ENCODE peak calls at places on chromosomes 7 and 10, in four cellular contexts. Q, N, Z and L are unnamed samples.

GRCh38 chr10:93462881-93463280 is 19.3 kb downstream of the MYOF start:
- DNase-seq in Q (no peak), N (no peak), Z (no peak), L (no peak)

GRCh38 chr7:158128572-158128971 is 459.1 kb downstream of the PTPRN2 start:
- DNase-seq in Q (no peak), N (no peak), Z (no peak), L (no peak)

GRCh38 chr7:30382607-30383006 is 96.0 kb downstream of the NOD1 start:
- DNase-seq in Q (no peak), N (no peak), Z (no peak), L (no peak)

GRCh38 chr10:24428410-24428782 is 219.5 kb downstream of the KIAA1217 start:
- DNase-seq in Q (no peak), N (no peak), Z (no peak), L (no peak)

GRCh38 chr7:23247101-23247601 is 576 bp downstream of the GPNMB start:
- DNase-seq in Q (no peak), N (no peak), Z (no peak), L (no peak)

GRCh38 chr7:149826344-149827088 is 11.7 kb upstream of the ZNF862 start:
- DNase-seq in Q (no peak), N (peak), Z (no peak), L (no peak)

GRCh38 chr7:152910545-152911013 is 151.0 kb downstream of the ACTR3B start:
- DNase-seq in Q (no peak), N (no peak), Z (peak), L (no peak)

GRCh38 chr10:63236113-63236935 is 103.2 kb downstream of the NRBF2 start:
- DNase-seq in Q (no peak), N (no peak), Z (peak), L (peak)

GRCh38 chr7:116075351-116076145 is 45.0 kb upstream of the TFEC start:
- DNase-seq in Q (no peak), N (no peak), Z (no peak), L (no peak)

GRCh38 chr10:32161586-32161985 is 105.4 kb upstream of the KIF5B start:
- DNase-seq in Q (no peak), N (no peak), Z (no peak), L (no peak)

GRCh38 chr7:69781412-69781846 is 183.2 kb downstream of the AUTS2 start:
- DNase-seq in Q (no peak), N (no peak), Z (no peak), L (peak)

GRCh38 chr10:108362306-108362705 is 1197.8 kb upstream of the SORCS1 start:
- DNase-seq in Q (no peak), N (no peak), Z (no peak), L (no peak)

GRCh38 chr10:108363566-108363965 is 1199.1 kb upstream of the SORCS1 start:
- DNase-seq in Q (no peak), N (no peak), Z (no peak), L (no peak)

GRCh38 chr10:108362956-108363355 is 1198.5 kb upstream of the SORCS1 start:
- DNase-seq in Q (no peak), N (no peak), Z (no peak), L (no peak)

GRCh38 chr10:108360187-108360586 is 1195.7 kb upstream of the SORCS1 start:
- DNase-seq in Q (no peak), N (no peak), Z (no peak), L (no peak)

DNA sequence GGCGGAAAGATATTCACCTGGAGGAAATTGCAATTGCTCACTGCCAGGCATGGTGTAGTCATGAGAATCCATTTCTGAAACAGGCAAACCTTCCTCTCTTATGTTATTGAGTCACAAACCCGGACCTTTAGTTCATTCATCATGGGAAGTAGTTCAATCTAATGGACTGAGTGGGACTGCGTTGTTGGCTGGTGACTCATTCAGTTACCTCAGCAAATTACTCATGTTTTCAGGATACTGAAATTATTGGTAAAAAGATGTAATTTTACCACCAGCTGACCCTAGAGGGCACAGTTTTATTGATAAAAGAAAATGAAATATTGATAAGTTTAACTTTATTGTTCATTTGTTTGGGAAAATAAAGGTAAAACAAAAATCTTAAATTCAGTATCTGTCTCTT is 1194.4 kb upstream of the SORCS1 start:
- DNase-seq in Q (no peak), N (peak), Z (peak), L (no peak)
- TF ChIP-seq JUND in Q (no peak), N (peak), Z (no peak), L (no peak)

DNA sequence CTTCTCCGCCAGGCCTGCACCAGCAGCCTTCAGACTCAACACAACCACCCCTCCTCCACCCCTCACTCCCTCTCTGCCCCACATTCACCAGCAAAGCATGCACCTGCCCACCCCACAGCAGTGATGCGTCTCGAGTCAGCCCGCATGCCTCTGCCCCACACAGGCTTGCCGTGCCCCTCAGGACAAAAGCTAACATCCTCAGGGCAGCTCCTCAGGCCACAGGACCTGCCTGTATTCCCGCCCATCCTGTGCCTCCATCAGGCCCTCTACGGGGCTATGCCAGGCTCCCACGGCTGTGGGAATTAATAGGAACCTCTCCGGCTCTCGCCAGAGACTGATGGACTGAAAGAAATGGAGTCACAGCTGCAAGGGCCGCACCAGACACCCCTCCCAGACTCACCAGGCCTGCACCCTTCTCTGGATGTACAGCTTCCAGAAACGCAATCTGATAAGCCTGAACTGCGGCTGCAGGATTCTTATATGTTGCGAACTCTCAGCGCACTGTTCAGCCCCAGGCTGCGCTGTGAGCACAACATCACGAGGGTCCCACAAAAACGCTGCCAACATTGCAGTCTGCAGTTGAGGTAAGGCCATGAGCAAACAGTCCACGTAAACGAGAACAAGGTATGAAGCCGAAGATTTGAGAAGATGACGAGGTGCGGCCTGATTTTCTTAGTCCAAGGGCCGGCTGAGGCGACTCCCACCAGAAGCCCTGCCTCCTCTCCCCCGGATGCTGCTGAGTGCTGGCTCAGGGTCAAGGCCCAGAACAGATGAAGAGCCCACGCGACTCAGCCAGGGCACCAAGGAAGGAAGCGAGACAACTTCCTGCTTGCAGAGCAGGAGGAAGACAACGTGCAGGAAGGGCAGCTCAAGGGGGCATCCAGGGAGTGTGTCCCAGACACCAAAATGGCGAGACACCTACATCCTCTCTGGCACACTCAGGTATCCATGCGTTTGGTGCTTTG is 99.8 kb downstream of the CYTH3 start:
- DNase-seq in Q (no peak), N (peak), Z (no peak), L (no peak)
- TF ChIP-seq JUND in Q (no peak), N (no peak), Z (no peak), L (no peak)

GRCh38 chr10:103069453-103070331 is 123.4 kb downstream of the NT5C2 start:
- DNase-seq in Q (peak), N (peak), Z (peak), L (peak)
- TF ChIP-seq JUND in Q (no peak), N (no peak), Z (no peak), L (no peak)

GRCh38 chr7:32936686-32937085 is 20.6 kb upstream of the FKBP9 start:
- DNase-seq in Q (no peak), N (no peak), Z (no peak), L (no peak)

GRCh38 chr7:32941181-32941995 is 15.9 kb upstream of the FKBP9 start:
- DNase-seq in Q (no peak), N (no peak), Z (peak), L (no peak)

GRCh38 chr7:32941996-32942782 is 15.1 kb upstream of the FKBP9 start:
- DNase-seq in Q (no peak), N (peak), Z (peak), L (peak)

GRCh38 chr7:32935558-32935957 is 21.7 kb upstream of the FKBP9 start:
- DNase-seq in Q (no peak), N (no peak), Z (no peak), L (no peak)

DNA sequence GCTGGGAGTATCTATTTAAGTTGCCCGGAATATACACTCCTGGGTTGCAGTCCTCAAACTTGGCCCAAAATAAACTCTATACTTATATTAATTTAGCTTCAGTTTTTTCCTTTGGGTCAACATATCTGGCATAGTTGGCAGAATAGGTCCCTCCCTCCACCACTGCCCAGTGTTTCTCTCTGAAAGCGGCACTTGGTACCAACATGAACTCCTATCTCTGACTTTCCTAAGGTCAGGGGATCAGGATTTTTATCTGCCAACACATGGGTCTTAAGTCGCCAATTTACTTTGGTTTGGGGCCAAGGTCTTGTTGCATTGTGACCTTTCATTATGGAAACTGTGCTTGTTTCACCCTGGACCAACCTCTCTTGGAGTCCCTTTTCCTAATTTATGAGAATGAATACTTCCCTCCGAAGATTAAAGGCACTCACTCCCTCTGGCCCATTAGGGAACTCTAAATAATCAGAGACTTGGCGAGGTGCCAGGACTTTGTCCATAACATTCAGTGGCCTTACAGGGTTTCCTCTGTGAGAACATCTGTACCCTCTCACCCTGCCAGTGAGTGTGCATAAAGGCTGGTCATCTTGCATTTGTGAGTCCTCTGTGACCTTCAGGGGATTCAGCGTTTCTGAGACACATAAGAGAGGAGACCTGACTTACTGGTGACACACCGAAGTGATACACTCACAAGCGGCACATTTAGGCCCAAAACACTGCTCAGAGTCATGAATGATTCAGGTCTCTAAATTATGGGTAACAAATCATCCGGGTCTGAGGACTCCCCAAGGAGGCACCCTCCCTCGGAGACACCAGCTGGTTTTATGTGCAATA is 19.7 kb upstream of the FKBP9 start:
- DNase-seq in Q (no peak), N (peak), Z (peak), L (no peak)
- TF ChIP-seq JUND in Q (no peak), N (no peak), Z (no peak), L (no peak)